ENCODE peak calls at places on chromosome 6, in seven cellular contexts. N is GM23248, J is HCT116, S is PC-3, B is OCI-LY7, Q is GM23338, T is hepatocyte. G is an unnamed sample.
A peak's percentile ranks its signal among the peaks of the same experiment; 100 is the strongest.

GRCh38 chr6:24861934-24862333 is 63.2 kb upstream of the ARMH2 start:
- DNase-seq in N (no peak), J (no peak), S (no peak), B (peak; percentile 88), Q (no peak), T (no peak), G (peak; percentile 85)

GRCh38 chr6:44004625-44005506 is 122.4 kb downstream of the MRPL14 start:
- DNase-seq in N (peak; percentile 35), J (no peak), S (peak; percentile 29), B (peak; percentile 35), Q (no peak), T (no peak), G (peak; percentile 72)

GRCh38 chr6:44073612-44074382 is 53.5 kb downstream of the MRPL14 start:
- DNase-seq in N (peak; percentile 65), J (no peak), S (no peak), B (peak; percentile 57), Q (peak; percentile 53), T (no peak), G (no peak)

GRCh38 chr6:149160943-149161342 is 156.6 kb upstream of the TAB2 start:
- DNase-seq in N (no peak), J (no peak), S (peak; percentile 10), B (no peak), Q (no peak), T (no peak), G (no peak)

GRCh38 chr6:89655122-89655521 is 16.6 kb upstream of the LYRM2 start:
- DNase-seq in N (peak; percentile 23), J (no peak), S (peak; percentile 35), B (no peak), Q (no peak), T (no peak), G (no peak)

GRCh38 chr6:33431880-33432541 is 12.1 kb downstream of the SYNGAP1 start:
- DNase-seq in N (no peak), J (no peak), S (no peak), B (peak; percentile 81), Q (peak; percentile 66), T (no peak), G (peak; percentile 70)

GRCh38 chr6:89298680-89299450 is 16.2 kb downstream of the GABRR2 start:
- DNase-seq in N (peak; percentile 27), J (peak; percentile 58), S (peak; percentile 89), B (no peak), Q (no peak), T (peak; percentile 35), G (no peak)

GRCh38 chr6:136551103-136551502 is 881 bp upstream of the MAP7 start:
- DNase-seq in N (no peak), J (no peak), S (no peak), B (no peak), Q (no peak), T (no peak), G (no peak)

GRCh38 chr6:89079611-89080213 is 839 bp upstream of the PNRC1 start:
- DNase-seq in N (peak; percentile 85), J (no peak), S (peak; percentile 38), B (peak; percentile 58), Q (peak; percentile 48), T (peak; percentile 69), G (peak; percentile 63)

GRCh38 chr6:133290926-133291325 is 49.8 kb downstream of the EYA4 start:
- DNase-seq in N (no peak), J (no peak), S (no peak), B (no peak), Q (no peak), T (no peak), G (no peak)

GRCh38 chr6:27505209-27506027 is 32.5 kb upstream of the ZNF184 start:
- DNase-seq in N (peak; percentile 46), J (peak; percentile 87), S (peak; percentile 87), B (peak; percentile 34), Q (peak; percentile 88), T (peak; percentile 66), G (peak; percentile 85)

GRCh38 chr6:42315991-42316378 is 98.3 kb upstream of the MRPS10 start:
- DNase-seq in N (peak; percentile 94), J (peak; percentile 90), S (peak; percentile 99), B (no peak), Q (peak; percentile 43), T (peak; percentile 72), G (no peak)

GRCh38 chr6:140773276-140773675 is 1359.4 kb upstream of the GJE1 start:
- DNase-seq in N (no peak), J (no peak), S (peak; percentile 10), B (no peak), Q (no peak), T (no peak), G (no peak)

GRCh38 chr6:134956032-134956431 is 6.1 kb upstream of the ALDH8A1 start:
- DNase-seq in N (no peak), J (no peak), S (no peak), B (no peak), Q (no peak), T (no peak), G (no peak)

GRCh38 chr6:149963212-149963461 is 606 bp upstream of the ULBP1 start:
- DNase-seq in N (peak; percentile 70), J (peak; percentile 66), S (peak; percentile 58), B (peak; percentile 29), Q (peak; percentile 62), T (no peak), G (peak; percentile 79)

GRCh38 chr6:98295776-98296175 is 538.6 kb upstream of the POU3F2 start:
- DNase-seq in N (no peak), J (no peak), S (no peak), B (no peak), Q (peak; percentile 18), T (no peak), G (no peak)

GRCh38 chr6:26104457-26105108 is 17.4 kb downstream of the HFE start:
- DNase-seq in N (no peak), J (peak; percentile 36), S (peak; percentile 46), B (peak; percentile 88), Q (peak; percentile 19), T (peak; percentile 56), G (no peak)

GRCh38 chr6:99333068-99333467 is 16.4 kb downstream of the FAXC start:
- DNase-seq in N (no peak), J (no peak), S (no peak), B (peak; percentile 3), Q (no peak), T (no peak), G (no peak)

GRCh38 chr6:170051229-170052172 is 239.4 kb downstream of the DLL1 start:
- DNase-seq in N (no peak), J (no peak), S (no peak), B (no peak), Q (no peak), T (no peak), G (no peak)

GRCh38 chr6:121912905-121913304 is 477.5 kb downstream of the GJA1 start:
- DNase-seq in N (no peak), J (no peak), S (no peak), B (no peak), Q (no peak), T (no peak), G (no peak)

GRCh38 chr6:72554761-72555221 is 67.1 kb upstream of the KCNQ5 start:
- DNase-seq in N (peak; percentile 70), J (no peak), S (peak; percentile 39), B (no peak), Q (no peak), T (no peak), G (peak; percentile 23)

GRCh38 chr6:125279961-125280360 is 21.8 kb downstream of the HDDC2 start:
- DNase-seq in N (no peak), J (no peak), S (no peak), B (no peak), Q (no peak), T (no peak), G (no peak)

GRCh38 chr6:129575378-129576118 is 134.4 kb downstream of the ARHGAP18 start:
- DNase-seq in N (peak; percentile 77), J (peak; percentile 27), S (peak; percentile 70), B (peak; percentile 10), Q (peak; percentile 79), T (peak; percentile 65), G (peak; percentile 74)

DNA sequence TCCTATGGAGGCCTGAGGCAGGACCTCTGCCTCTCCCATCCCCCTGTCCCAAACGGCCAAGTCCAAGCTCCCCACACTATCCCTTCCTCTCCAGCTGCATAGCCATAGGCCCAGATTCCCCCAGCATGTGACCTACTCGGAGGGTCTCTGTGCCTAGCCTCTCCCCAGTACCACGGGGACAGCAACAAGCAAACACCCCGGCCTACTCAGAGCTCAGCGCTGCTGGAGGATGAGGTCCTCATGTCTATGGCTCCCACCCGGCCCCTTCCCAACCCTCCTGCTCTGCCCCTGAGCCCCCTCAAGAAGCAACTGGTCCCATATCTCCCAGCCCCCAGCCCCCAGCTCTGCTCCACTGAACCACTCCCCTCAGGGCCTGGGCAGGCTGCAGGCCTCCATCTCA is 24.2 kb downstream of the RNASET2 start:
- DNase-seq in N (no peak), J (no peak), S (no peak), B (no peak), Q (no peak), T (no peak), G (no peak)
- H3K4me1 ChIP-seq in N (no peaks in the 10 kb centered on the region), J (no peaks in the 10 kb centered on the region), S (peaks cover 26% of the 10 kb centered on the region), B (peaks cover 22% of the 10 kb centered on the region), Q (no peaks in the 10 kb centered on the region), T (peaks cover 4% of the 10 kb centered on the region), G (peaks cover 13% of the 10 kb centered on the region)

GRCh38 chr6:151044465-151045441 is 179.3 kb downstream of the MTHFD1L start:
- DNase-seq in N (no peak), J (peak; percentile 82), S (peak; percentile 93), B (no peak), Q (peak; percentile 26), T (peak; percentile 75), G (no peak)
- H3K9me2 ChIP-seq in N (no peaks in the 10 kb centered on the region), J (no peaks in the 10 kb centered on the region), S (no peaks in the 10 kb centered on the region), B (no peaks in the 10 kb centered on the region), Q (no peaks in the 10 kb centered on the region), T (no peaks in the 10 kb centered on the region), G (no peaks in the 10 kb centered on the region)

GRCh38 chr6:16139541-16139940 is 10.7 kb downstream of the MYLIP start:
- DNase-seq in N (no peak), J (no peak), S (no peak), B (no peak), Q (no peak), T (no peak), G (no peak)
- H3K4me1 ChIP-seq in N (peaks cover 17% of the 10 kb centered on the region), J (peaks cover 20% of the 10 kb centered on the region), S (peaks cover 30% of the 10 kb centered on the region), B (peaks cover 25% of the 10 kb centered on the region), Q (peaks cover 21% of the 10 kb centered on the region), T (peaks cover 53% of the 10 kb centered on the region), G (peaks cover 32% of the 10 kb centered on the region)

DNA sequence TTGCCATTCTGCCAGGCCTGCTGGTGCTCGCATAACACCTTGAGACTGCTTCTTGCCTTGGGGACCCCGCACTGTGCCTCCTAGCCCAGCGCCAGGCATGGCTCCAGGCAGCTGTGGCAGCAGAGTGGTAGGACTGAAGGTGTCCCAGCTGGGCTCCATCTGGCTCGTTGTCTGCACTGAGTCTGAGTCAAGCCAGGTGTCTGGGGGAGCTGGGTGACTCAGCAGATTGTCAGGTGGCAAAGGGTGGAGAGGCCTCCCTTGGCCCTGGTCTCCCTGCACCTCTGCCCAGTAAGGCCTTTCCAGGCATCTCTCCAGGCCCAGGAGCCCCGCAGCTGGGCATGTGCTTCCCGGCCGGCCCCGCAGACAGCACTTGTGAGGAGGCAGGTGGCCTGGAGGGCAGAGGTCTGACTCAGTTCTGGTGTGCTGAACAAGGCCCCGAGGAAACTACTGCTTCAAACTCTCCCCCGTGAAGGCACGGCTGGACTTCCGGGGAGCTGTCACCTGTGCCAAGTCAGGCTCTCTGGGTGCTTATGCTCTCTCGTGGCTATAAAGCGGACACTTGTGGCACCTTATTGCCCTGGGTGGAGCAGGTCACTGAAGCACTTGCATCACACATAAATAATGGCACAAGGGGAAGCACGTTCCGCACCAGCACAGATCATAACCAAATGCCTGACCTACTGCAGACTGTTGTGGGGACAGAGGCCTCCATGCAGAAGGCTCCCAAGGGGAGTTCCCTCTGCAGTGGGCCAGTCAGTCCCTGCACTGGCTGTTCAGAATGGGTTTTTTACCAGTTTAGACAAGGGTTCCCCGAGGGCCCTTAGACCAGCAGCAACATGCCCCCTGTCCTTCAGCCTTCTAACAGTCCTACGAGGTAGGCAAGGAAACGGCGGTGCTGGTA is 27.5 kb downstream of the FOXC1 start:
- DNase-seq in N (no peak), J (no peak), S (peak; percentile 78), B (peak; percentile 4), Q (no peak), T (no peak), G (peak; percentile 63)
- H3K9me2 ChIP-seq in N (no peaks in the 10 kb centered on the region), J (no peaks in the 10 kb centered on the region), S (no peaks in the 10 kb centered on the region), B (no peaks in the 10 kb centered on the region), Q (no peaks in the 10 kb centered on the region), T (no peaks in the 10 kb centered on the region), G (no peaks in the 10 kb centered on the region)